ENCODE peak calls at places on chromosomes 4 and X, in ten cellular contexts. R is stimulated activated CD8-positive, alpha-beta memory T cell treated with anti-CD3 and anti-CD28 coated beads, Interleukin-2, amount 100 ng/mL, for 48 hours; V is ascending aorta; I is NCI-H1048; Z is stimulated activated CD4-positive, alpha-beta T cell treated with anti-CD3 and anti-CD28 coated beads, Interleukin-1b, Interleukin-23, amount 100 ng/mL, for 4 hours; A is NCI-H345; U is NCI-H2171 treated with DMSO at 0.1 percent for 48 hours; P is heart left ventricle; F is mesenteric fat pad; D is SK-N-DZ. N is an unnamed sample.

GRCh38 chrX:20906571-20906970 is 467.6 kb upstream of the CNKSR2 start:
- DNase-seq in I (no peak), Z (no peak), U (no peak), F (no peak), A (no peak), D (no peak), R (no peak), V (no peak), P (no peak), N (no peak)

GRCh38 chr4:82758701-82759685 is 39.6 kb downstream of the SCD5 start:
- DNase-seq in P (no peak), U (no peak), A (no peak), D (no peak), I (no peak), V (peak), R (no peak), Z (no peak), F (no peak), N (no peak)

GRCh38 chr4:98101988-98102387 is 41.3 kb downstream of the STPG2 start:
- DNase-seq in Z (no peak), D (no peak), A (no peak), P (no peak), F (no peak), U (no peak), I (no peak), R (no peak), V (no peak), N (no peak)

GRCh38 chr4:131430302-131430701 is 1718.8 kb upstream of the PCDH10 start:
- DNase-seq in P (no peak), F (no peak), Z (no peak), U (no peak), V (no peak), D (no peak), I (no peak), R (no peak), A (no peak), N (no peak)

GRCh38 chr4:185128272-185129119 is 14.6 kb upstream of the SLC25A4 start:
- DNase-seq in F (no peak), V (peak), Z (peak), P (no peak), I (no peak), A (no peak), R (peak), U (no peak), D (peak), N (peak)

GRCh38 chr4:164442167-164442566 is 311.8 kb upstream of the SMIM31 start:
- DNase-seq in P (no peak), A (no peak), I (no peak), U (no peak), F (no peak), Z (no peak), D (no peak), R (no peak), V (no peak), N (no peak)

GRCh38 chr4:3207531-3208037 is 41.4 kb upstream of the MSANTD1 start:
- DNase-seq in A (no peak), F (peak), Z (no peak), P (no peak), D (peak), R (no peak), V (no peak), U (no peak), I (no peak), N (peak)

GRCh38 chrX:46506076-46506475 is 39.1 kb downstream of the ZNF674 start:
- DNase-seq in V (no peak), P (no peak), R (no peak), I (no peak), F (no peak), D (no peak), Z (no peak), U (no peak), A (no peak), N (no peak)

GRCh38 chr4:95644417-95644816 is 95.6 kb upstream of the UNC5C start:
- DNase-seq in Z (no peak), V (no peak), I (no peak), R (no peak), P (no peak), F (no peak), U (no peak), D (no peak), A (no peak), N (no peak)

GRCh38 chr4:148273501-148273986 is 168.7 kb downstream of the NR3C2 start:
- DNase-seq in P (peak), R (no peak), U (no peak), A (peak), V (no peak), Z (no peak), D (no peak), I (no peak), F (no peak), N (peak)

GRCh38 chrX:136192839-136193414 is 45.6 kb downstream of the FHL1 start:
- DNase-seq in D (no peak), V (no peak), Z (no peak), I (no peak), U (no peak), F (no peak), P (no peak), A (no peak), R (no peak), N (no peak)

GRCh38 chr4:88353324-88353723 is 25.3 kb upstream of the HERC6 start:
- DNase-seq in A (no peak), F (no peak), U (no peak), Z (no peak), D (no peak), I (no peak), V (no peak), P (no peak), R (no peak), N (no peak)

GRCh38 chr4:13559414-13559813 is 15.1 kb upstream of the NKX3-2 start:
- DNase-seq in A (no peak), F (no peak), U (no peak), P (no peak), R (no peak), I (no peak), Z (no peak), V (no peak), D (no peak), N (no peak)

GRCh38 chr4:41509411-41510008 is 28.4 kb upstream of the LIMCH1 start:
- DNase-seq in F (no peak), A (no peak), Z (no peak), D (no peak), R (no peak), I (no peak), P (peak), U (no peak), V (peak), N (no peak)

GRCh38 chr4:18689308-18689915 is 667.9 kb upstream of the LCORL start:
- DNase-seq in I (peak), U (peak), R (no peak), Z (no peak), P (peak), D (peak), V (no peak), F (no peak), A (peak), N (peak)

GRCh38 chr4:3812211-3812934 is 46.2 kb downstream of the ADRA2C start:
- DNase-seq in Z (no peak), A (no peak), F (no peak), D (no peak), R (no peak), P (no peak), V (no peak), U (no peak), I (no peak), N (no peak)

GRCh38 chr4:4408576-4409335 is 21.9 kb downstream of the NSG1 start:
- DNase-seq in I (no peak), P (no peak), R (no peak), Z (no peak), D (no peak), F (no peak), U (no peak), A (no peak), V (no peak), N (no peak)

GRCh38 chr4:156870166-156870565 is 101.4 kb downstream of the PDGFC start:
- DNase-seq in F (no peak), V (no peak), D (no peak), R (no peak), P (no peak), I (no peak), A (no peak), U (no peak), Z (no peak), N (no peak)

GRCh38 chrX:125108926-125109325 is 210.7 kb upstream of the TEX13C start:
- DNase-seq in R (no peak), P (no peak), U (no peak), A (no peak), F (no peak), I (no peak), D (no peak), V (no peak), Z (no peak), N (no peak)

GRCh38 chr4:18917689-18918088 is 896.1 kb upstream of the LCORL start:
- DNase-seq in F (no peak), D (no peak), R (no peak), I (no peak), V (no peak), U (no peak), P (no peak), A (no peak), Z (no peak), N (no peak)

GRCh38 chrX:129968968-129969367 is 13.5 kb upstream of the BCORL1 start:
- DNase-seq in A (no peak), I (no peak), P (no peak), F (no peak), V (no peak), Z (no peak), R (no peak), U (no peak), D (no peak), N (no peak)

GRCh38 chr4:20652226-20652836 is 47.9 kb upstream of the PACRGL start:
- DNase-seq in V (no peak), I (no peak), D (no peak), P (no peak), R (no peak), Z (no peak), F (no peak), U (no peak), A (no peak), N (no peak)

GRCh38 chr4:74451214-74451661 is 6.3 kb downstream of the AREG start:
- DNase-seq in F (no peak), U (no peak), V (no peak), R (no peak), Z (no peak), P (no peak), I (no peak), A (no peak), D (no peak), N (no peak)

GRCh38 chr4:10006604-10007435 is 14.5 kb downstream of the SLC2A9 start:
- DNase-seq in F (no peak), R (no peak), A (no peak), I (no peak), P (no peak), V (peak), D (no peak), U (peak), Z (no peak), N (peak)

GRCh38 chr4:153138736-153139135 is 65.5 kb upstream of the TRIM2 start:
- DNase-seq in D (no peak), F (no peak), I (no peak), A (no peak), V (no peak), Z (no peak), P (no peak), R (no peak), U (peak), N (no peak)

GRCh38 chr4:128560754-128561495 is 248.6 kb upstream of the JADE1 start:
- DNase-seq in U (no peak), V (no peak), R (no peak), I (no peak), F (no peak), Z (no peak), A (no peak), P (no peak), D (no peak), N (no peak)

GRCh38 chr4:59612235-59612634 is 1587.9 kb upstream of the ADGRL3 start:
- DNase-seq in V (no peak), A (no peak), F (no peak), P (no peak), Z (no peak), D (no peak), R (no peak), U (no peak), I (no peak), N (peak)

GRCh38 chr4:135824759-135825331 is 1623.3 kb upstream of the PABPC4L start:
- DNase-seq in U (no peak), R (no peak), D (no peak), A (no peak), F (no peak), I (no peak), Z (no peak), P (no peak), V (no peak), N (no peak)

GRCh38 chr4:53914313-53915016 is 149.9 kb downstream of the CHIC2 start:
- DNase-seq in R (peak), P (no peak), D (peak), F (no peak), Z (no peak), U (no peak), A (no peak), I (no peak), V (no peak), N (peak)

GRCh38 chr4:66972087-66972486 is 573.2 kb downstream of the CENPC start:
- DNase-seq in P (no peak), V (no peak), F (no peak), D (no peak), R (no peak), A (no peak), Z (no peak), U (no peak), I (no peak), N (no peak)

GRCh38 chrX:7889680-7890079 is 37.5 kb downstream of the PNPLA4 start:
- DNase-seq in R (no peak), U (no peak), P (no peak), Z (no peak), D (no peak), I (no peak), F (no peak), V (no peak), A (no peak), N (no peak)

GRCh38 chr4:1060646-1061371 is 49.4 kb downstream of the FGFRL1 start:
- DNase-seq in R (no peak), A (no peak), D (no peak), V (peak), U (no peak), P (no peak), F (no peak), I (no peak), Z (no peak), N (no peak)

GRCh38 chrX:12488781-12489180 is 302.4 kb upstream of the PRPS2 start:
- DNase-seq in R (no peak), V (no peak), P (no peak), U (no peak), Z (no peak), D (no peak), F (no peak), A (no peak), I (no peak), N (no peak)

GRCh38 chr4:165991325-165992180 is 118.5 kb downstream of the TLL1 start:
- DNase-seq in R (no peak), I (no peak), F (no peak), V (no peak), Z (no peak), U (no peak), A (no peak), D (no peak), P (no peak), N (no peak)

GRCh38 chrX:80812176-80812575 is 2.5 kb upstream of the BRWD3 start:
- DNase-seq in P (peak), I (no peak), F (no peak), Z (no peak), D (no peak), A (no peak), R (no peak), U (no peak), V (no peak), N (peak)